ENCODE peak calls at places on chromosomes 7 and 10, in four cellular contexts. One of them, this sample, is unnamed.

GRCh38 chr10:130013263-130013937 is 49.3 kb upstream of the EBF3 start:
- DNase-seq in AG09319: no peak
- DNase-seq in Kasumi-1: no peak
- DNase-seq in GDM1: no peak
- DNase-seq in this sample: no peak

GRCh38 chr10:133438711-133439273 is 14.4 kb upstream of the SPRN start:
- DNase-seq in AG09319: no peak
- DNase-seq in Kasumi-1: peak
- DNase-seq in GDM1: peak
- DNase-seq in this sample: peak

GRCh38 chr7:24718977-24719491 is 38.2 kb downstream of the GSDME start:
- DNase-seq in AG09319: no peak
- DNase-seq in Kasumi-1: no peak
- DNase-seq in GDM1: no peak
- DNase-seq in this sample: no peak

GRCh38 chr10:33537066-33537465 is 202.6 kb upstream of the NRP1 start:
- DNase-seq in AG09319: no peak
- DNase-seq in Kasumi-1: no peak
- DNase-seq in GDM1: no peak
- DNase-seq in this sample: no peak

GRCh38 chr10:129963076-129963830 is 821 bp downstream of the EBF3 start:
- DNase-seq in AG09319: no peak
- DNase-seq in Kasumi-1: peak
- DNase-seq in GDM1: no peak
- DNase-seq in this sample: no peak

GRCh38 chr10:71726673-71727428 is 7.3 kb upstream of the C10orf105 start:
- DNase-seq in AG09319: no peak
- DNase-seq in Kasumi-1: no peak
- DNase-seq in GDM1: peak
- DNase-seq in this sample: peak

GRCh38 chr7:140586517-140586916 is 54.1 kb downstream of the DENND2A start:
- DNase-seq in AG09319: no peak
- DNase-seq in Kasumi-1: no peak
- DNase-seq in GDM1: no peak
- DNase-seq in this sample: no peak

GRCh38 chr7:148930335-148930734 is 46.2 kb upstream of the EZH2 start:
- DNase-seq in AG09319: no peak
- DNase-seq in Kasumi-1: no peak
- DNase-seq in GDM1: no peak
- DNase-seq in this sample: no peak

GRCh38 chr7:98078197-98078870 is 28.3 kb upstream of the LMTK2 start:
- DNase-seq in AG09319: no peak
- DNase-seq in Kasumi-1: no peak
- DNase-seq in GDM1: no peak
- DNase-seq in this sample: no peak

GRCh38 chr10:131579251-131580071 is 267.9 kb upstream of the TCERG1L start:
- DNase-seq in AG09319: no peak
- DNase-seq in Kasumi-1: no peak
- DNase-seq in GDM1: no peak
- DNase-seq in this sample: no peak

This sample was measured in erythroblast.